ENCODE peak calls at places on chromosomes 5 and 9, in seven cellular contexts. N is T follicular helper cell, D is hypothalamus, X is A673, H is lung, T is NCI-H1417, E is SJSA1. A is an unnamed sample.

GRCh38 chr5:30099634-30100033 is 1093.9 kb upstream of the CDH6 start:
- DNase-seq in E (no peak), D (no peak), H (no peak), N (no peak), T (no peak), X (peak), A (no peak)

GRCh38 chr5:66958126-66958983 is 238.2 kb downstream of the CD180 start:
- DNase-seq in T (no peak), N (no peak), X (peak), E (no peak), D (no peak), H (no peak), A (no peak)

GRCh38 chr9:7320139-7320538 is 479.4 kb downstream of the DMAC1 start:
- DNase-seq in N (no peak), D (no peak), T (no peak), H (no peak), E (no peak), X (no peak), A (no peak)

GRCh38 chr9:99249619-99250018 is 27.5 kb downstream of the SEC61B start:
- DNase-seq in X (no peak), E (no peak), T (no peak), H (no peak), D (no peak), N (no peak), A (no peak)

GRCh38 chr5:18745988-18746615 is 1111.8 kb downstream of the TAF11L14 start:
- DNase-seq in T (peak), D (no peak), N (no peak), E (peak), H (no peak), X (no peak), A (no peak)

GRCh38 chr5:68290260-68290674 is 74.7 kb downstream of the PIK3R1 start:
- DNase-seq in E (no peak), T (no peak), H (no peak), N (no peak), D (no peak), X (peak), A (no peak)

GRCh38 chr5:56080375-56081052 is 85.8 kb upstream of the IL6ST start:
- DNase-seq in E (no peak), X (no peak), N (no peak), H (no peak), D (no peak), T (no peak), A (no peak)

GRCh38 chr5:73445708-73446630 is 2.6 kb downstream of the FOXD1 start:
- DNase-seq in H (no peak), N (no peak), T (peak), X (no peak), E (no peak), D (no peak), A (no peak)

GRCh38 chr5:172603425-172603824 is 37.6 kb upstream of the NEURL1B start:
- DNase-seq in H (no peak), N (no peak), E (no peak), D (no peak), X (no peak), T (no peak), A (no peak)

GRCh38 chr9:117706421-117707150 is 2.4 kb downstream of the TLR4 start:
- DNase-seq in E (no peak), N (no peak), H (no peak), D (no peak), T (no peak), X (no peak), A (no peak)

GRCh38 chr5:1930880-1931589 is 48.3 kb upstream of the IRX4 start:
- DNase-seq in T (no peak), N (no peak), D (no peak), H (no peak), X (no peak), E (peak), A (no peak)

GRCh38 chr5:124574521-124575436 is 171.7 kb downstream of the ZNF608 start:
- DNase-seq in E (no peak), N (no peak), T (no peak), H (no peak), D (no peak), X (no peak), A (no peak)

GRCh38 chr9:110125207-110125751 is 82.7 kb downstream of the C9orf152 start:
- DNase-seq in N (no peak), H (peak), E (peak), T (no peak), X (no peak), D (no peak), A (peak)

GRCh38 chr5:37735649-37736347 is 104.0 kb downstream of the GDNF start:
- DNase-seq in N (no peak), E (no peak), D (peak), T (no peak), X (peak), H (no peak), A (no peak)

GRCh38 chr9:73497796-73498195 is 346.1 kb downstream of the ANXA1 start:
- DNase-seq in E (no peak), X (no peak), T (no peak), D (no peak), H (no peak), N (no peak), A (no peak)

GRCh38 chr9:127277099-127277498 is 12.5 kb downstream of the GARNL3 start:
- DNase-seq in D (no peak), N (no peak), E (no peak), H (no peak), X (no peak), T (no peak), A (no peak)

GRCh38 chr9:25224309-25224708 is 453.9 kb downstream of the TUSC1 start:
- DNase-seq in E (no peak), H (no peak), N (no peak), X (no peak), D (no peak), T (no peak), A (no peak)

GRCh38 chr9:34382054-34382453 is 5.4 kb upstream of the MYORG start:
- DNase-seq in N (no peak), E (no peak), H (no peak), X (no peak), T (no peak), D (no peak), A (no peak)

GRCh38 chr9:120742951-120743416 is 28.7 kb upstream of the MEGF9 start:
- DNase-seq in T (peak), H (no peak), E (no peak), D (no peak), N (no peak), X (peak), A (peak)

GRCh38 chr9:90460220-90460619 is 182.4 kb downstream of the DIRAS2 start:
- DNase-seq in D (no peak), T (no peak), E (no peak), N (no peak), X (no peak), H (no peak), A (peak)

GRCh38 chr5:92909545-92909962 is 671.5 kb downstream of the NR2F1-AS1 start:
- DNase-seq in T (no peak), N (no peak), H (no peak), X (peak), E (no peak), D (no peak), A (peak)

GRCh38 chr9:112366591-112366990 is 13.3 kb upstream of the HSDL2 start:
- DNase-seq in E (no peak), N (no peak), D (no peak), H (no peak), T (no peak), X (no peak), A (no peak)

GRCh38 chr5:159208508-159209437 is 580 bp downstream of the RNF145 start:
- DNase-seq in D (peak), N (peak), E (peak), H (no peak), T (peak), X (peak), A (peak)

GRCh38 chr9:14340536-14340935 is 26.6 kb upstream of the NFIB start:
- DNase-seq in T (no peak), E (no peak), X (no peak), N (no peak), D (no peak), H (no peak), A (no peak)

GRCh38 chr5:102036927-102037326 is 259.2 kb downstream of the SLCO4C1 start:
- DNase-seq in X (no peak), T (no peak), E (no peak), N (no peak), D (no peak), H (no peak), A (no peak)

GRCh38 chr5:107937198-107937597 is 266.5 kb upstream of the EFNA5 start:
- DNase-seq in H (no peak), N (no peak), X (no peak), T (peak), E (no peak), D (no peak), A (peak)